ENCODE peak calls at places on chromosomes 1 and 21, in seven cellular contexts. I is stimulated activated naive CD8-positive, alpha-beta T cell treated with anti-CD3 and anti-CD28 coated beads, Interleukin-15, Interleukin-2, amounts not matched to agents 100 U/mL and 50 U/mL, for 24 hours; K is brain microvascular endothelial cell; S is GM20000; B is stimulated activated CD4-positive, alpha-beta T cell treated with anti-CD3 and anti-CD28 coated beads, Interleukin-2, amount 100 ng/mL, for 48 hours; R is left cardiac atrium; P is Daoy. X is an unnamed sample.

GRCh38 chr1:78136672-78137071 is 90.9 kb downstream of the GIPC2 start:
- DNase-seq in R (no peak), S (no peak), P (no peak), B (no peak), I (no peak), K (no peak), X (no peak)

GRCh38 chr21:25639167-25639921 is at the start of gene JAM2:
- DNase-seq in K (no peak), I (peak), S (peak), B (peak), R (peak), P (peak), X (peak)

GRCh38 chr1:178094752-178095645 is 1.1 kb downstream of the RASAL2 start:
- DNase-seq in S (no peak), P (peak), B (no peak), K (peak), I (no peak), R (no peak), X (no peak)

GRCh38 chr1:201537028-201537427 is 1.9 kb upstream of the NAV1 start:
- DNase-seq in K (no peak), B (no peak), I (no peak), R (no peak), S (peak), P (no peak), X (no peak)

GRCh38 chr1:162070825-162071224 is 1.3 kb downstream of the NOS1AP start:
- DNase-seq in P (no peak), S (no peak), K (no peak), R (no peak), B (no peak), I (no peak), X (no peak)

GRCh38 chr1:2587071-2587859 is 688 bp downstream of the PRXL2B start:
- DNase-seq in B (no peak), P (peak), S (peak), K (no peak), R (no peak), I (no peak), X (no peak)

GRCh38 chr1:2154022-2154421 is 40.5 kb downstream of the FAAP20 start:
- DNase-seq in P (no peak), R (no peak), S (no peak), K (no peak), I (no peak), B (no peak), X (no peak)

GRCh38 chr1:116286541-116286971 is 86.5 kb upstream of the ATP1A1 start:
- DNase-seq in P (peak), I (no peak), K (peak), B (no peak), S (no peak), R (no peak), X (no peak)

GRCh38 chr1:60343736-60344135 is 270.2 kb upstream of the C1orf87 start:
- DNase-seq in S (no peak), B (no peak), P (no peak), I (no peak), R (no peak), K (no peak), X (no peak)

GRCh38 chr1:206037521-206037920 is 13.8 kb upstream of the CTSE start:
- DNase-seq in P (no peak), S (no peak), K (no peak), I (no peak), B (no peak), R (no peak), X (no peak)

GRCh38 chr1:26959722-26960624 is at the start of gene KDF1:
- DNase-seq in S (no peak), P (no peak), R (no peak), B (peak), K (no peak), I (peak), X (no peak)

GRCh38 chr1:59361766-59362165 is 64.9 kb downstream of the FGGY start:
- DNase-seq in S (no peak), I (no peak), P (peak), R (peak), B (no peak), K (peak), X (no peak)

GRCh38 chr1:47440849-47441170 is 3.0 kb downstream of the FOXD2 start:
- DNase-seq in K (no peak), S (no peak), I (no peak), P (peak), B (no peak), R (no peak), X (no peak)

GRCh38 chr1:41955461-41956159 is 36.9 kb upstream of the HIVEP3 start:
- DNase-seq in K (peak), P (peak), R (no peak), I (peak), S (peak), B (no peak), X (no peak)

GRCh38 chr1:186235696-186236095 is 139.4 kb downstream of the TPR start:
- DNase-seq in S (no peak), K (no peak), R (no peak), P (no peak), B (no peak), I (no peak), X (no peak)

GRCh38 chr21:38388219-38388618 is 110.1 kb downstream of the ERG start:
- DNase-seq in I (no peak), R (no peak), S (no peak), B (no peak), K (peak), P (no peak), X (no peak)

GRCh38 chr1:64542118-64542517 is 72.2 kb downstream of the CACHD1 start:
- DNase-seq in R (no peak), P (no peak), I (no peak), K (no peak), S (no peak), B (no peak), X (no peak)

GRCh38 chr1:76891931-76892330 is 24.7 kb downstream of the ST6GALNAC5 start:
- DNase-seq in R (no peak), I (no peak), S (no peak), B (no peak), K (no peak), P (no peak), X (no peak)

GRCh38 chr1:184069675-184070074 is 18.1 kb downstream of the TSEN15 start:
- DNase-seq in I (no peak), R (no peak), K (peak), P (no peak), B (no peak), S (no peak), X (no peak)

GRCh38 chr1:181043025-181043880 is 9.5 kb downstream of the MR1 start:
- DNase-seq in R (no peak), S (peak), P (no peak), B (no peak), I (peak), K (no peak), X (no peak)

GRCh38 chr1:185154912-185155513 is 1.7 kb downstream of the TRMT1L start:
- DNase-seq in P (no peak), K (no peak), B (no peak), R (no peak), I (no peak), S (no peak), X (no peak)

GRCh38 chr1:89890085-89890754 is 69.4 kb downstream of the LRRC8D start:
- DNase-seq in R (no peak), P (peak), B (no peak), I (no peak), S (no peak), K (peak), X (no peak)

GRCh38 chr21:41366522-41367151 is 4.8 kb downstream of the MX2 start:
- DNase-seq in R (peak), K (peak), S (peak), B (no peak), I (no peak), P (peak), X (peak)

GRCh38 chr1:33455537-33456301 is 16.7 kb upstream of the ZSCAN20 start:
- DNase-seq in I (peak), P (peak), K (peak), B (no peak), S (peak), R (peak), X (peak)

GRCh38 chr21:38165466-38166213 is 91.2 kb upstream of the KCNJ15 start:
- DNase-seq in B (no peak), R (no peak), K (no peak), P (no peak), S (no peak), I (no peak), X (no peak)

GRCh38 chr21:35614412-35614901 is 445.9 kb downstream of the SETD4 start:
- DNase-seq in S (no peak), I (no peak), P (peak), B (no peak), K (peak), R (no peak), X (no peak)

GRCh38 chr1:84247425-84248220 is 53.9 kb upstream of the SAMD13 start:
- DNase-seq in S (no peak), B (no peak), I (no peak), P (peak), R (no peak), K (peak), X (no peak)

GRCh38 chr1:26112407-26112775 is 767 bp downstream of the PDIK1L start:
- DNase-seq in K (no peak), P (no peak), B (no peak), S (peak), R (no peak), I (peak), X (no peak)

GRCh38 chr1:98203461-98203860 is 282.6 kb upstream of the DPYD start:
- DNase-seq in B (no peak), S (no peak), R (no peak), K (peak), I (no peak), P (peak), X (no peak)

GRCh38 chr21:32878654-32879053 is 107.1 kb upstream of the PAXBP1 start:
- DNase-seq in R (no peak), P (no peak), S (no peak), B (no peak), K (no peak), I (no peak), X (no peak)

X was measured in ascending aorta.